ENCODE peak calls at places on chromosomes 12 and 14, in four cellular contexts. V, I, D and P are unnamed samples.

GRCh38 chr12:16112626-16113560 is 164.6 kb downstream of the SLC15A5 start:
- DNase-seq in V (no peak), I (no peak), D (no peak), P (no peak)

GRCh38 chr14:55122441-55122986 is 6.5 kb upstream of the LGALS3 start:
- DNase-seq in V (peak; percentile 34), I (no peak), D (no peak), P (no peak)

GRCh38 chr12:57771271-57771872 is 533 bp downstream of the METTL1 start:
- DNase-seq in V (peak; percentile 87), I (no peak), D (peak; percentile 68), P (peak; percentile 71)

GRCh38 chr14:33745163-33745562 is 205.7 kb downstream of the EGLN3 start:
- DNase-seq in V (no peak), I (no peak), D (no peak), P (no peak)

GRCh38 chr14:76381817-76382494 is 6.0 kb downstream of the ESRRB start:
- DNase-seq in V (no peak), I (no peak), D (no peak), P (no peak)

GRCh38 chr14:88481794-88482193 is 73.0 kb downstream of the PTPN21 start:
- DNase-seq in V (no peak), I (no peak), D (no peak), P (no peak)

GRCh38 chr12:123896786-123897185 is 75.8 kb downstream of the CCDC92 start:
- DNase-seq in V (no peak), I (no peak), D (no peak), P (no peak)

GRCh38 chr12:28793767-28794166 is 355.3 kb upstream of the FAR2 start:
- DNase-seq in V (no peak), I (no peak), D (no peak), P (no peak)

GRCh38 chr14:32075636-32076277 is 1.3 kb upstream of the ARHGAP5 start:
- DNase-seq in V (peak; percentile 34), I (no peak), D (no peak), P (no peak)

GRCh38 chr14:90742709-90743108 is 73.5 kb downstream of the TTC7B start:
- DNase-seq in V (no peak), I (no peak), D (no peak), P (no peak)

GRCh38 chr14:68244272-68244975 is 424.8 kb downstream of the RAD51B start:
- DNase-seq in V (no peak), I (no peak), D (no peak), P (no peak)

GRCh38 chr12:100632445-100632892 is 59.0 kb downstream of the GAS2L3 start:
- DNase-seq in V (peak; percentile 4), I (no peak), D (no peak), P (no peak)

GRCh38 chr14:66045572-66046021 is 440.6 kb upstream of the CCDC196 start:
- DNase-seq in V (no peak), I (no peak), D (no peak), P (no peak)

GRCh38 chr12:2902287-2902880 is 11.7 kb downstream of the TULP3 start:
- DNase-seq in V (no peak), I (peak; percentile 17), D (no peak), P (no peak)

GRCh38 chr14:83255015-83255726 is 1721.5 kb upstream of the SEL1L start:
- DNase-seq in V (no peak), I (no peak), D (no peak), P (no peak)

GRCh38 chr14:29648045-29648444 is 279.6 kb downstream of the PRKD1 start:
- DNase-seq in V (no peak), I (no peak), D (no peak), P (no peak)

GRCh38 chr12:6020930-6021329 is 75.9 kb upstream of the ANO2 start:
- DNase-seq in V (no peak), I (no peak), D (no peak), P (no peak)

GRCh38 chr12:93011100-93011499 is 82.0 kb upstream of the EEA1 start:
- DNase-seq in V (no peak), I (no peak), D (no peak), P (no peak)

GRCh38 chr14:61471297-61471980 is 150.1 kb downstream of the PRKCH start:
- DNase-seq in V (no peak), I (no peak), D (no peak), P (no peak)

GRCh38 chr12:110436231-110436630 is 13.9 kb downstream of the ARPC3 start:
- DNase-seq in V (no peak), I (no peak), D (no peak), P (no peak)

GRCh38 chr14:90785474-90785873 is 30.8 kb downstream of the TTC7B start:
- DNase-seq in V (no peak), I (peak; percentile 17), D (no peak), P (no peak)

GRCh38 chr14:80926706-80927384 is 14.7 kb downstream of the CEP128 start:
- DNase-seq in V (no peak), I (no peak), D (no peak), P (no peak)

GRCh38 chr14:22046063-22046462 is 372.4 kb upstream of the OR4E1 start:
- DNase-seq in V (no peak), I (no peak), D (no peak), P (no peak)